ENCODE peak calls at places on chromosomes 6 and 20, in five cellular contexts. T is CD4-positive, alpha-beta memory T cell; P is HCT116; M is transverse colon; L is CD8-positive, alpha-beta T cell. C is an unnamed sample. For H3K36me3 and H3K27me3, the result is how much of the 10 kb centered on the place peaks cover.

GRCh38 chr6:44653761-44654218 is 266.3 kb downstream of the CDC5L start:
- DNase-seq in M (no peak), T (no peak), P (no peak), L (no peak), C (no peak)

GRCh38 chr6:121443953-121444590 is 8.6 kb downstream of the GJA1 start:
- DNase-seq in P (no peak), L (no peak), T (no peak), M (no peak), C (no peak)

GRCh38 chr6:129203190-129203900 is 320.4 kb downstream of the LAMA2 start:
- DNase-seq in L (no peak), T (no peak), M (no peak), P (no peak), C (no peak)

GRCh38 chr6:22108199-22108598 is 188.6 kb downstream of the PRL start:
- DNase-seq in M (no peak), T (no peak), L (no peak), P (no peak), C (no peak)

GRCh38 chr6:1381397-1382330 is 7.7 kb upstream of the FOXF2 start:
- DNase-seq in T (peak), P (no peak), M (peak), L (no peak), C (peak)

GRCh38 chr6:14464049-14464448 is 346.5 kb downstream of the CD83 start:
- DNase-seq in L (no peak), T (no peak), P (no peak), M (no peak), C (no peak)

GRCh38 chr6:142945446-142946180 is 637 bp upstream of the HIVEP2 start:
- DNase-seq in T (peak), P (no peak), L (peak), M (peak), C (peak)

GRCh38 chr6:108806669-108807068 is 41.6 kb upstream of the ARMC2 start:
- DNase-seq in T (no peak), P (no peak), L (no peak), M (no peak), C (no peak)

GRCh38 chr6:127956260-127956888 is 55.5 kb upstream of the THEMIS start:
- DNase-seq in P (peak), L (no peak), M (no peak), T (no peak), C (no peak)

GRCh38 chr20:23692725-23693124 is 3.9 kb upstream of the CST4 start:
- DNase-seq in P (no peak), M (no peak), T (no peak), L (no peak), C (no peak)

GRCh38 chr20:41524980-41525613 is 93.1 kb downstream of the CHD6 start:
- DNase-seq in L (no peak), P (no peak), M (peak), T (no peak), C (no peak)

GRCh38 chr20:14336667-14337066 is 745 bp downstream of the FLRT3 start:
- DNase-seq in T (no peak), M (no peak), L (no peak), P (no peak), C (no peak)

GRCh38 chr6:139699335-139699734 is 324.9 kb upstream of the CITED2 start:
- DNase-seq in M (no peak), T (no peak), P (no peak), L (no peak), C (no peak)

GRCh38 chr6:140178550-140179334 is 804.3 kb upstream of the CITED2 start:
- DNase-seq in T (no peak), M (no peak), P (no peak), L (no peak), C (no peak)

GRCh38 chr6:41917528-41917927 is 3.4 kb downstream of the MED20 start:
- DNase-seq in T (no peak), M (no peak), P (peak), L (no peak), C (no peak)

GRCh38 chr6:125066964-125067363 is 86.6 kb upstream of the TPD52L1 start:
- DNase-seq in P (peak), M (no peak), L (no peak), T (peak), C (no peak)

GRCh38 chr20:17538517-17539170 is 7.5 kb upstream of the BFSP1 start:
- DNase-seq in P (no peak), T (no peak), M (no peak), L (no peak), C (peak)

GRCh38 chr6:164477126-164477525 is 832.3 kb downstream of the C6orf118 start:
- DNase-seq in P (no peak), M (no peak), L (no peak), T (no peak), C (no peak)

GRCh38 chr6:166052837-166053236 is 114.8 kb downstream of the TBXT start:
- DNase-seq in P (no peak), T (no peak), L (no peak), M (no peak), C (no peak)

GRCh38 chr6:3813150-3813780 is 35.9 kb upstream of the FAM50B start:
- DNase-seq in L (no peak), T (no peak), P (no peak), M (no peak), C (peak)

GRCh38 chr6:118495639-118496296 is 52.3 kb upstream of the PLN start:
- DNase-seq in M (no peak), P (peak), L (no peak), T (no peak), C (no peak)

GRCh38 chr6:150987371-150987828 is 121.9 kb downstream of the MTHFD1L start:
- DNase-seq in P (no peak), T (peak), L (no peak), M (no peak), C (peak)

GRCh38 chr20:5191829-5192569 is 65.2 kb downstream of the CDS2 start:
- DNase-seq in P (peak), L (no peak), M (peak), T (peak), C (peak)

DNA sequence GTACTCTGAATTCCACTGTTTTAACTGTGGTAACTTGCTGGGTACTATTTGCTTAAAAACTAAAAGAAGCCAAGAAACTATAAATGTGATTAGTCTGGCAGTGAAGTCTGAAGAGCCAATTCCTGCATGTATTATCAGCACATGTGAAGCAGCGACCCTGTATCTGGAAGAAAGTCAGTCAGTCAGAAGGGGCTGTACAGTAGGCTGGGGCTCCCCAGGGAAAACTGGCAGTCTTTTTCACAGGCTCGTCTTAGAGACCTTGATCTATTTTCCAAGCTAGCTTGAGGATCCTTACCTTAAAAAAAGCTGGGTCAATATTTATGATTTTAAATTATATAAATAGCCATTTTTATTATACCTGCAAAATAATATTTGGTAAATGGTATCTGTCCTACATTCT is 104.9 kb downstream of the PDSS2 start:
- DNase-seq in P (no peak), L (no peak), T (no peak), M (no peak), C (no peak)
- H3K4me3 ChIP-seq in P (no peak), L (no peak), T (no peak), M (no peak), C (no peak)

GRCh38 chr6:163335056-163335455 is 79.5 kb upstream of the QKI start:
- DNase-seq in P (no peak), M (no peak), T (no peak), L (no peak), C (no peak)

GRCh38 chr6:163338671-163339405 is 75.7 kb upstream of the QKI start:
- DNase-seq in T (no peak), P (no peak), L (no peak), M (no peak), C (no peak)

GRCh38 chr6:163335671-163336545 is 78.6 kb upstream of the QKI start:
- DNase-seq in M (no peak), P (no peak), L (no peak), T (no peak), C (no peak)

GRCh38 chr6:163337958-163338357 is 76.6 kb upstream of the QKI start:
- DNase-seq in T (no peak), P (no peak), L (no peak), M (no peak), C (no peak)

DNA sequence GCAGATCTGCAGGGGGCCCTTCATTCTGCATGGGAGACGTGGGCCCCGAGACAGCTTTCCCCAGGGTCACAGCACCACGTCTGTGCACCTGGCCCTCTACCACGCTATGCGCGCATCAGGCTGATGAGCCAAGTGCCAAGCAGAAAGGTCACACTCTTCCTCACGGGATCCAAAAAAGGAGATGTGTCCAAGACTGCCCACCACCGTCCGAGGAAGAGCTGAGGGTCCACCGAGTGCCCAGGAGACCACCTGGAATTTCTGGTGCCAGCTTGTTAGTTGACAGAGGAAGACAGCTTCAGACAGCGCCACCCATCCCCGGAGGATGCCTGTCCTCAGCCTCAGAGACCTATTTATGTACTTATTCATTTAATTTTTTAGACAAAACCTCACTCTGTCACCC is 77.6 kb upstream of the QKI start:
- DNase-seq in T (no peak), M (no peak), L (no peak), P (no peak), C (no peak)
- H3K36me3 ChIP-seq in T (under half), M (under half), L (under half), P (under half), C (under half)

DNA sequence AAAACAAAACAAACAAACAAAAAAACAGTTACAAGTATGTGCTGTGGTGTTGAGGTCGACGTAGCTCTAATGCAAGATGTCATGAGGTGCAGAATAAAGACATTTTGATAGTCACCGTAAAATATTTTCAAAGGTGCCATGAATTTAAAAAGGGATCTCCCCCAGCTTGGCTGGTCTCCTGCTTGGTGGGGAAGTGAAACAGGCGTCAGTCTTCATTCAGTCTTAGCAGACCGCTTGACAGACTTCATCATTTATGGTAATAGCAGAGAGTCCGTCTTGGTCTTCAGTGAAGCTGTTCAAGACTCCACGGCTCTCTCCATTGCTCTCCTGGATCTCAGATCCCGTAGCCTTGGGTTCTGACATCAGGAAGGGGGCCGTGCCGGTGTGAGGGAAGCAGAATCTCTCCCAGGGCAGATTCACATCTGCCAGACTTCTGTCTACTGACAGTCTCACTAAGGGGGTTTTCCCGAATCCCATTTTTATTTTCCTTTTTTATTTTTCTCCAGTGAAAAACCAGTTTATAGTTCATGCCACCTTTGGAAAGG is 1.6 kb downstream of the SLC24A3 start:
- DNase-seq in P (no peak), T (no peak), M (no peak), L (no peak), C (no peak)
- H3K27me3 ChIP-seq in P (under half), T (under half), M (under half), L (under half), C (under half)

GRCh38 chr6:155787168-155787567 is 331.5 kb upstream of the NOX3 start:
- DNase-seq in P (no peak), T (no peak), L (no peak), M (peak), C (no peak)
- H3K4me3 ChIP-seq in P (no peak), T (no peak), L (no peak), M (no peak), C (no peak)

GRCh38 chr6:35320031-35320410 is 22.3 kb upstream of the PPARD start:
- DNase-seq in M (no peak), L (no peak), T (no peak), P (no peak), C (no peak)

GRCh38 chr6:35318845-35319220 is 21.2 kb downstream of the DEF6 start:
- DNase-seq in L (no peak), M (no peak), P (no peak), T (no peak), C (no peak)

GRCh38 chr6:35319346-35320030 is 21.9 kb downstream of the DEF6 start:
- DNase-seq in M (no peak), T (no peak), P (no peak), L (no peak), C (no peak)

GRCh38 chr6:35318200-35318844 is 20.7 kb downstream of the DEF6 start:
- DNase-seq in M (peak), T (no peak), L (no peak), P (no peak), C (no peak)

DNA sequence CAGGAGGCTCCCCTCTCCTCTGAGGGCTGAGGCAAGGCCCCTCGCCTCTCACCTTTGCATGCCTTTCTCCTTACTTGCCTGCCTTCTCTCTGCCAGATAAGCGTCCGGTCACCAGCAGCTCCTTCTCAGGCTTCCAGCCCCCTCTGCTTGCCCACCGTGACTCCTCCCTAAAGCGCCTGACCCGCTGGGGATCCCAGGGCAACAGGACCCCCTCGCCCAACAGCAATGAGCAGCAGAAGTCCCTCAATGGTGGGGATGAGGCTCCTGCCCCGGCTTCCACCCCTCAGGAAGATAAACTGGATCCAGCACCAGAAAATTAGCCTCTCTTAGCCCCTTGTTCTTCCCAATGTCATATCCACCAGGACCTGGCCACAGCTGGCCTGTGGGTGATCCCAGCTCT is 21.3 kb upstream of the PPARD start:
- DNase-seq in T (no peak), M (no peak), L (no peak), P (no peak), C (no peak)
- H3K36me3 ChIP-seq in T (half or more), M (under half), L (half or more), P (under half), C (under half)

GRCh38 chr6:105993341-105993740 is 92.8 kb upstream of the PRDM1 start:
- DNase-seq in P (no peak), L (no peak), M (no peak), T (no peak), C (no peak)
- H3K27me3 ChIP-seq in P (under half), L (under half), M (half or more), T (under half), C (under half)

GRCh38 chr6:7165736-7166296 is 58.1 kb downstream of the RREB1 start:
- DNase-seq in P (no peak), M (no peak), L (no peak), T (no peak), C (no peak)
- H3K4me3 ChIP-seq in P (no peak), M (no peak), L (no peak), T (no peak), C (no peak)

DNA sequence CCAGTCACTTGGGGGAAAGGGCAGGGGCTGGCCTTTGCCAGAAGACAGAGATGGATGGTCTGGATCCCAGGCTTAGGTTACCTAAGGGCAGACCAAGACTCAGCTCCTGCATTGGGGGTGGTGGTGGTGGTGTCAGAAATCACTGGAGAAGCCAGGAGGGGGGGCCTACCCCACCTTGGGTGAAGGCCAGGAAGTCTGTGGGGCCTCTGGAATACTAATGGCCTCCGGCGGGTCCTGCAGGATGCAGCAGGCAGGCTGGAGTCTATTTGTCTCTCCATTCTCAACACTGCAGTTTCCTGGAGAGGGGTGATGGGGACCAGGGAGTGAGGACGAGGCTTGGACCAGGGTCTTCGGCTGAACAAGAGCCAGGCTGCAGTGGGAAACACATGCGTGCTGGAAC is 32.9 kb downstream of the CD40 start:
- DNase-seq in P (no peak), M (no peak), T (no peak), L (no peak), C (no peak)
- H3K36me3 ChIP-seq in P (under half), M (under half), T (under half), L (under half), C (under half)

C was measured in GM06990.